ENCODE peak calls at places on chromosome 1, in seven cellular contexts. One of them, this sample, is unnamed.

GRCh38 chr1:15974855-15975254 is 1.0 kb downstream of the ZBTB17 start:
- DNase-seq in right atrium auricular region: no peak
- DNase-seq in thoracic aorta: no peak
- DNase-seq in breast epithelium: no peak
- DNase-seq in fibroblast of lung: no peak
- DNase-seq in A549: no peak
- DNase-seq in aorta: no peak
- DNase-seq in this sample: no peak

GRCh38 chr1:163875214-163875926 is 553.6 kb downstream of the NUF2 start:
- DNase-seq in fibroblast of lung: peak
- DNase-seq in thoracic aorta: no peak
- DNase-seq in right atrium auricular region: peak
- DNase-seq in A549: peak
- DNase-seq in breast epithelium: no peak
- DNase-seq in aorta: peak
- DNase-seq in this sample: peak

GRCh38 chr1:214983126-214983869 is 99.2 kb upstream of the KCNK2 start:
- DNase-seq in A549: no peak
- DNase-seq in right atrium auricular region: no peak
- DNase-seq in breast epithelium: no peak
- DNase-seq in thoracic aorta: no peak
- DNase-seq in fibroblast of lung: peak
- DNase-seq in aorta: no peak
- DNase-seq in this sample: no peak

GRCh38 chr1:99659755-99660210 is 13.9 kb downstream of the PALMD start:
- DNase-seq in aorta: no peak
- DNase-seq in fibroblast of lung: no peak
- DNase-seq in thoracic aorta: no peak
- DNase-seq in A549: peak
- DNase-seq in right atrium auricular region: no peak
- DNase-seq in breast epithelium: no peak
- DNase-seq in this sample: peak

GRCh38 chr1:212234431-212235298 is 50.5 kb upstream of the PPP2R5A start:
- DNase-seq in breast epithelium: no peak
- DNase-seq in aorta: peak
- DNase-seq in thoracic aorta: peak
- DNase-seq in right atrium auricular region: peak
- DNase-seq in fibroblast of lung: peak
- DNase-seq in A549: peak
- DNase-seq in this sample: peak

GRCh38 chr1:23809751-23810171 is 9.2 kb upstream of the GALE start:
- DNase-seq in aorta: peak
- DNase-seq in breast epithelium: peak
- DNase-seq in right atrium auricular region: peak
- DNase-seq in fibroblast of lung: peak
- DNase-seq in A549: peak
- DNase-seq in thoracic aorta: no peak
- DNase-seq in this sample: no peak

GRCh38 chr1:194829492-194829891 is 1643.1 kb upstream of the B3GALT2 start:
- DNase-seq in fibroblast of lung: peak
- DNase-seq in breast epithelium: no peak
- DNase-seq in aorta: no peak
- DNase-seq in thoracic aorta: no peak
- DNase-seq in A549: no peak
- DNase-seq in right atrium auricular region: no peak
- DNase-seq in this sample: no peak

GRCh38 chr1:212782422-212783154 is 9.0 kb downstream of the NSL1 start:
- DNase-seq in breast epithelium: no peak
- DNase-seq in A549: peak
- DNase-seq in aorta: no peak
- DNase-seq in thoracic aorta: no peak
- DNase-seq in right atrium auricular region: no peak
- DNase-seq in fibroblast of lung: peak
- DNase-seq in this sample: no peak

GRCh38 chr1:51346086-51346942 is 16.0 kb upstream of the TTC39A start:
- DNase-seq in right atrium auricular region: no peak
- DNase-seq in aorta: no peak
- DNase-seq in thoracic aorta: no peak
- DNase-seq in breast epithelium: no peak
- DNase-seq in A549: no peak
- DNase-seq in fibroblast of lung: no peak
- DNase-seq in this sample: no peak

GRCh38 chr1:52904590-52905375 is 16.8 kb downstream of the ECHDC2 start:
- DNase-seq in thoracic aorta: no peak
- DNase-seq in right atrium auricular region: no peak
- DNase-seq in A549: peak
- DNase-seq in aorta: no peak
- DNase-seq in breast epithelium: no peak
- DNase-seq in fibroblast of lung: peak
- DNase-seq in this sample: no peak

GRCh38 chr1:65503427-65503826 is 83.0 kb downstream of the LEPR start:
- DNase-seq in right atrium auricular region: no peak
- DNase-seq in A549: no peak
- DNase-seq in breast epithelium: no peak
- DNase-seq in fibroblast of lung: no peak
- DNase-seq in thoracic aorta: no peak
- DNase-seq in aorta: no peak
- DNase-seq in this sample: no peak

GRCh38 chr1:36207339-36207738 is 16.9 kb upstream of the THRAP3 start:
- DNase-seq in A549: peak
- DNase-seq in aorta: peak
- DNase-seq in breast epithelium: peak
- DNase-seq in thoracic aorta: peak
- DNase-seq in fibroblast of lung: peak
- DNase-seq in right atrium auricular region: peak
- DNase-seq in this sample: no peak

GRCh38 chr1:204819495-204819894 is 51.2 kb upstream of the NFASC start:
- DNase-seq in right atrium auricular region: no peak
- DNase-seq in breast epithelium: no peak
- DNase-seq in A549: no peak
- DNase-seq in aorta: no peak
- DNase-seq in fibroblast of lung: no peak
- DNase-seq in thoracic aorta: no peak
- DNase-seq in this sample: no peak

GRCh38 chr1:57736940-57737339 is 313.1 kb upstream of the DAB1 start:
- DNase-seq in aorta: no peak
- DNase-seq in A549: no peak
- DNase-seq in breast epithelium: no peak
- DNase-seq in thoracic aorta: no peak
- DNase-seq in right atrium auricular region: no peak
- DNase-seq in fibroblast of lung: no peak
- DNase-seq in this sample: no peak

DNA sequence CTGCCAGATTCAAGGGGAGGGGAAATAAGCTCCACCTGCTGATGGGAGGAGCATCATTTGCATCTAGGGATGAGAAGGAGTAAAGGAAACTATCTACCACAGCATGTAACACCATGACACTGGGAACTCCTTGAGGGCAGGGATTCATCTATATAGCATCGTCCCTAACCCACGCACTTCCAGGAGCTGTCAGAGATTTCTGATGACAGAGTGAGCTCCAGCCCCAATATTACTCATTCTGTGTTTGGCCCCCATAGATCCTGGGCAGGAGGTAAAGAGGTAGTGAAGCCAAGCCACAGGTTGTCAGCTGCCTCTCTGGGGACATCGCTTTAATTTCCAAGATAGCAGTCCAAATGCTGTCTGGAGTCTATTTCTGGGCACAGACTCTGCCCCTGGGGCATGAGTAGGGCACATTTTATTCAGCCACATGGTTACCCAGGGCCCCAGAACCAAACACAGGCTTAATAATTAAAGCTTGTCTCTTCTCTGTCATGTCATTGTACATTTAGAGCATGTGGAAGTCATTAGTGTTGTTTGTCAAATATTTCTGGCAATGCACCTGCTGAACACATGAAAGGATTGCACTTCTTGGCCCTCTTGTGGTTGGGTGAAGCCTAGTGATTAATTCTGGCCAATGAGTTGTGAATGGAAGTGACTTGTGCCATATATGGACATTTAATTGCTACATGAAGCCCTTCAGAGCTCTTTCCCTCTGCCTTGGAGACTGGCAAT is 105.9 kb upstream of the POU3F1 start:
- DNase-seq in fibroblast of lung: no peak
- DNase-seq in A549: peak
- DNase-seq in right atrium auricular region: no peak
- DNase-seq in breast epithelium: no peak
- DNase-seq in thoracic aorta: no peak
- DNase-seq in aorta: no peak
- DNase-seq in this sample: no peak
- H3K27ac ChIP-seq in fibroblast of lung: no peak
- H3K27ac ChIP-seq in A549: no peak
- H3K27ac ChIP-seq in right atrium auricular region: no peak
- H3K27ac ChIP-seq in breast epithelium: no peak
- H3K27ac ChIP-seq in thoracic aorta: no peak
- H3K27ac ChIP-seq in aorta: no peak
- H3K27ac ChIP-seq in this sample: no peak

GRCh38 chr1:109649380-109649987 is 6.4 kb upstream of the GSTM4 start:
- DNase-seq in right atrium auricular region: peak
- DNase-seq in fibroblast of lung: peak
- DNase-seq in thoracic aorta: no peak
- DNase-seq in aorta: no peak
- DNase-seq in A549: peak
- DNase-seq in breast epithelium: no peak
- DNase-seq in this sample: no peak
- H3K27ac ChIP-seq in right atrium auricular region: no peak
- H3K27ac ChIP-seq in fibroblast of lung: no peak
- H3K27ac ChIP-seq in thoracic aorta: no peak
- H3K27ac ChIP-seq in aorta: no peak
- H3K27ac ChIP-seq in A549: peak
- H3K27ac ChIP-seq in breast epithelium: no peak
- H3K27ac ChIP-seq in this sample: no peak

GRCh38 chr1:28144203-28145135 is 32.0 kb downstream of the PTAFR start:
- DNase-seq in A549: peak
- DNase-seq in right atrium auricular region: no peak
- DNase-seq in breast epithelium: no peak
- DNase-seq in fibroblast of lung: peak
- DNase-seq in thoracic aorta: no peak
- DNase-seq in aorta: no peak
- DNase-seq in this sample: peak
- H3K27ac ChIP-seq in A549: no peak
- H3K27ac ChIP-seq in right atrium auricular region: no peak
- H3K27ac ChIP-seq in breast epithelium: no peak
- H3K27ac ChIP-seq in fibroblast of lung: no peak
- H3K27ac ChIP-seq in thoracic aorta: no peak
- H3K27ac ChIP-seq in aorta: no peak
- H3K27ac ChIP-seq in this sample: no peak

GRCh38 chr1:228984107-228984506 is 248.8 kb downstream of the RHOU start:
- DNase-seq in aorta: no peak
- DNase-seq in right atrium auricular region: no peak
- DNase-seq in breast epithelium: no peak
- DNase-seq in fibroblast of lung: no peak
- DNase-seq in thoracic aorta: no peak
- DNase-seq in A549: no peak
- DNase-seq in this sample: no peak
- H3K27ac ChIP-seq in aorta: no peak
- H3K27ac ChIP-seq in right atrium auricular region: no peak
- H3K27ac ChIP-seq in breast epithelium: no peak
- H3K27ac ChIP-seq in fibroblast of lung: no peak
- H3K27ac ChIP-seq in thoracic aorta: no peak
- H3K27ac ChIP-seq in A549: no peak
- H3K27ac ChIP-seq in this sample: no peak

GRCh38 chr1:30655672-30656071 is 67.7 kb downstream of the MATN1 start:
- DNase-seq in fibroblast of lung: no peak
- DNase-seq in right atrium auricular region: no peak
- DNase-seq in thoracic aorta: no peak
- DNase-seq in breast epithelium: peak
- DNase-seq in aorta: no peak
- DNase-seq in A549: no peak
- DNase-seq in this sample: no peak
- H3K27ac ChIP-seq in fibroblast of lung: no peak
- H3K27ac ChIP-seq in right atrium auricular region: no peak
- H3K27ac ChIP-seq in thoracic aorta: no peak
- H3K27ac ChIP-seq in breast epithelium: no peak
- H3K27ac ChIP-seq in aorta: no peak
- H3K27ac ChIP-seq in A549: no peak
- H3K27ac ChIP-seq in this sample: no peak

GRCh38 chr1:151902858-151903257 is 6.5 kb downstream of the THEM4 start:
- DNase-seq in breast epithelium: no peak
- DNase-seq in A549: no peak
- DNase-seq in thoracic aorta: no peak
- DNase-seq in fibroblast of lung: no peak
- DNase-seq in aorta: no peak
- DNase-seq in right atrium auricular region: no peak
- DNase-seq in this sample: no peak
- H3K27ac ChIP-seq in breast epithelium: no peak
- H3K27ac ChIP-seq in A549: no peak
- H3K27ac ChIP-seq in thoracic aorta: no peak
- H3K27ac ChIP-seq in fibroblast of lung: no peak
- H3K27ac ChIP-seq in aorta: no peak
- H3K27ac ChIP-seq in right atrium auricular region: no peak
- H3K27ac ChIP-seq in this sample: no peak

DNA sequence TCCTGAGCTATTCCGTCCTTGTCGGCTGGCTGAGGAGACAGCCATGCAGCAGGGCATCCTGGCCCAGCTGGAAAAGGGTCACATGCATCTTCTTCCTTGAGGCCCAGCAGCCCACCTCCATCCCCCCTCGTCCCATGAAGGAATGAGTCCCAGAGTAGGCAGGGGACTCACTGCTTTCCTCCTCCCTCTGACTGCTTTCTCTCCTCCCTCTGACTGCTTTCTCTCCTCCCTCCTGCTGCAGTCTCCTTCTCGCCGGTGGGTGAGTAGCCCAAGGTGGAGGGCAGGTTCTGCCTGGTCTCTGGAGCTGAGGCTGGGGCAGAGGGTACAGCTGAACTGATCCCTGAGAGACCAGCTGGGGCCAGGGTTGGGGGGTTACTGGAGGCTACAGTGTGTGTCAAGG is 13.5 kb downstream of the NTRK1 start:
- DNase-seq in right atrium auricular region: no peak
- DNase-seq in fibroblast of lung: no peak
- DNase-seq in A549: no peak
- DNase-seq in breast epithelium: no peak
- DNase-seq in thoracic aorta: no peak
- DNase-seq in aorta: no peak
- DNase-seq in this sample: no peak
- H3K27ac ChIP-seq in right atrium auricular region: no peak
- H3K27ac ChIP-seq in fibroblast of lung: no peak
- H3K27ac ChIP-seq in A549: no peak
- H3K27ac ChIP-seq in breast epithelium: no peak
- H3K27ac ChIP-seq in thoracic aorta: no peak
- H3K27ac ChIP-seq in aorta: no peak
- H3K27ac ChIP-seq in this sample: no peak

DNA sequence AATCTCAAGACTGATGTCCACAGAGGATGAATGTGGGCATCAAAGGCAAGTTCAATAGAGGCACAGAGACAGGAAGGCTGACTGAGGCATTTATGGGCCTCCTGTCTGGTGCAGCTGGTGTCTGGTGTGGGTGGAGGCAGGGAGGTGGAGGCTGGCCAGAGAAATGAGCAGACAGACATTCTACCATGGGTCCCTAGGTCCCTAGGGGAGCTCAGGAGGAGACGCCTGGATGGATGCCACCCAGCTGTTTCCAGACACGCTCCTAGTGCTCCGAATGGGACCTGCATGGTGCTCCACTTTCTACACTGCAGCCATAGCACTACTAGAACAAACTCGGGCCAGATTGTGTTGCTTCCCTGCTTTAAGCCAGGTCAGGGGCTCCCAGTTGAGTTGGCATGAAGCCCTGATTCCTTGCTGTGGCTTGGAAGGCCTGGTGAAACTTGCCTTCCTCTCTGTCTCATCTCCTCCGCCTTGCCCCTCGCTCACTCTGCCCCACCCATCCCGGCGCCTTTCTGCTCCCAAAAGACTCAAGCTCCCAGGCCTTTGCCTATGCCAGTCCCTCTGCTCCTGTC is 25.3 kb downstream of the PADI2 start:
- DNase-seq in breast epithelium: no peak
- DNase-seq in A549: no peak
- DNase-seq in thoracic aorta: no peak
- DNase-seq in aorta: no peak
- DNase-seq in right atrium auricular region: no peak
- DNase-seq in fibroblast of lung: no peak
- DNase-seq in this sample: no peak
- H3K27ac ChIP-seq in breast epithelium: peak
- H3K27ac ChIP-seq in A549: no peak
- H3K27ac ChIP-seq in thoracic aorta: no peak
- H3K27ac ChIP-seq in aorta: no peak
- H3K27ac ChIP-seq in right atrium auricular region: no peak
- H3K27ac ChIP-seq in fibroblast of lung: no peak
- H3K27ac ChIP-seq in this sample: no peak